ENCODE peak calls at places on chromosome 1, in five cellular contexts. One of them, this sample, is unnamed.

GRCh38 chr1:14149431-14149830 is 449.1 kb upstream of the KAZN start:
- DNase-seq in spleen: no peak
- DNase-seq in HCT116: peak
- DNase-seq in GM23338: peak
- DNase-seq in sigmoid colon: no peak
- DNase-seq in this sample: no peak

GRCh38 chr1:203475012-203475981 is at the start of gene PRELP:
- DNase-seq in GM23338: peak
- DNase-seq in spleen: peak
- DNase-seq in sigmoid colon: peak
- DNase-seq in HCT116: no peak
- DNase-seq in this sample: peak

GRCh38 chr1:51230501-51231078 is 5.5 kb upstream of the RNF11 start:
- DNase-seq in GM23338: no peak
- DNase-seq in sigmoid colon: no peak
- DNase-seq in HCT116: no peak
- DNase-seq in spleen: no peak
- DNase-seq in this sample: no peak

GRCh38 chr1:2375246-2375922 is 16.0 kb downstream of the MORN1 start:
- DNase-seq in HCT116: no peak
- DNase-seq in GM23338: no peak
- DNase-seq in spleen: peak
- DNase-seq in sigmoid colon: no peak
- DNase-seq in this sample: no peak

GRCh38 chr1:168717906-168718891 is 10.8 kb downstream of the DPT start:
- DNase-seq in HCT116: no peak
- DNase-seq in GM23338: no peak
- DNase-seq in sigmoid colon: no peak
- DNase-seq in spleen: no peak
- DNase-seq in this sample: peak

GRCh38 chr1:197733324-197733723 is 42.0 kb downstream of the DENND1B start:
- DNase-seq in HCT116: no peak
- DNase-seq in sigmoid colon: no peak
- DNase-seq in GM23338: no peak
- DNase-seq in spleen: no peak
- DNase-seq in this sample: no peak

GRCh38 chr1:171940373-171940772 is 99.1 kb downstream of the DNM3 start:
- DNase-seq in GM23338: no peak
- DNase-seq in HCT116: no peak
- DNase-seq in sigmoid colon: no peak
- DNase-seq in spleen: no peak
- DNase-seq in this sample: no peak

GRCh38 chr1:100461222-100461621 is 76.7 kb upstream of the GPR88 start:
- DNase-seq in spleen: no peak
- DNase-seq in sigmoid colon: peak
- DNase-seq in GM23338: peak
- DNase-seq in HCT116: no peak
- DNase-seq in this sample: no peak

GRCh38 chr1:64929221-64929620 is 37.1 kb downstream of the JAK1 start:
- DNase-seq in sigmoid colon: no peak
- DNase-seq in spleen: no peak
- DNase-seq in GM23338: no peak
- DNase-seq in HCT116: no peak
- DNase-seq in this sample: no peak

GRCh38 chr1:2041887-2042286 is 8.3 kb upstream of the PRKCZ start:
- DNase-seq in sigmoid colon: no peak
- DNase-seq in HCT116: no peak
- DNase-seq in spleen: no peak
- DNase-seq in GM23338: no peak
- DNase-seq in this sample: no peak

GRCh38 chr1:235093013-235093618 is 35.5 kb downstream of the TOMM20 start:
- DNase-seq in GM23338: peak
- DNase-seq in sigmoid colon: no peak
- DNase-seq in HCT116: no peak
- DNase-seq in spleen: no peak
- DNase-seq in this sample: peak

GRCh38 chr1:30111431-30111830 is 612.0 kb downstream of the MATN1 start:
- DNase-seq in sigmoid colon: no peak
- DNase-seq in GM23338: peak
- DNase-seq in HCT116: peak
- DNase-seq in spleen: no peak
- DNase-seq in this sample: peak

GRCh38 chr1:30600258-30600657 is 123.1 kb downstream of the MATN1 start:
- DNase-seq in spleen: no peak
- DNase-seq in sigmoid colon: no peak
- DNase-seq in HCT116: no peak
- DNase-seq in GM23338: no peak
- DNase-seq in this sample: no peak

GRCh38 chr1:210912752-210913151 is 221.2 kb downstream of the KCNH1 start:
- DNase-seq in GM23338: no peak
- DNase-seq in sigmoid colon: no peak
- DNase-seq in HCT116: no peak
- DNase-seq in spleen: no peak
- DNase-seq in this sample: no peak

GRCh38 chr1:16075337-16076002 is 2.0 kb upstream of the FAM131C start:
- DNase-seq in HCT116: no peak
- DNase-seq in spleen: no peak
- DNase-seq in sigmoid colon: peak
- DNase-seq in GM23338: no peak
- DNase-seq in this sample: peak

GRCh38 chr1:22489823-22490222 is 38.2 kb downstream of the ZBTB40 start:
- DNase-seq in spleen: no peak
- DNase-seq in HCT116: no peak
- DNase-seq in sigmoid colon: no peak
- DNase-seq in GM23338: no peak
- DNase-seq in this sample: no peak

GRCh38 chr1:154448271-154448905 is 43.2 kb downstream of the IL6R start:
- DNase-seq in GM23338: no peak
- DNase-seq in HCT116: no peak
- DNase-seq in sigmoid colon: no peak
- DNase-seq in spleen: no peak
- DNase-seq in this sample: no peak

GRCh38 chr1:47436979-47437517 is 796 bp upstream of the FOXD2 start:
- DNase-seq in HCT116: no peak
- DNase-seq in sigmoid colon: no peak
- DNase-seq in GM23338: peak
- DNase-seq in spleen: no peak
- DNase-seq in this sample: no peak

GRCh38 chr1:48043524-48043923 is 46.3 kb upstream of the TRABD2B start:
- DNase-seq in sigmoid colon: no peak
- DNase-seq in HCT116: no peak
- DNase-seq in spleen: no peak
- DNase-seq in GM23338: no peak
- DNase-seq in this sample: no peak

GRCh38 chr1:116710326-116711060 is 43.0 kb upstream of the IGSF3 start:
- DNase-seq in HCT116: no peak
- DNase-seq in GM23338: no peak
- DNase-seq in sigmoid colon: no peak
- DNase-seq in spleen: no peak
- DNase-seq in this sample: no peak

GRCh38 chr1:157377216-157377821 is 175.0 kb downstream of the FCRL5 start:
- DNase-seq in sigmoid colon: no peak
- DNase-seq in GM23338: peak
- DNase-seq in HCT116: peak
- DNase-seq in spleen: no peak
- DNase-seq in this sample: peak

GRCh38 chr1:42939216-42939615 is 19.5 kb downstream of the SLC2A1 start:
- DNase-seq in GM23338: no peak
- DNase-seq in HCT116: no peak
- DNase-seq in spleen: peak
- DNase-seq in sigmoid colon: no peak
- DNase-seq in this sample: peak

GRCh38 chr1:67618285-67619018 is 66.5 kb upstream of the GADD45A start:
- DNase-seq in GM23338: no peak
- DNase-seq in spleen: no peak
- DNase-seq in sigmoid colon: peak
- DNase-seq in HCT116: no peak
- DNase-seq in this sample: peak

GRCh38 chr1:220787069-220787614 is 429 bp downstream of the MTARC1 start:
- DNase-seq in sigmoid colon: peak
- DNase-seq in HCT116: peak
- DNase-seq in spleen: peak
- DNase-seq in GM23338: peak
- DNase-seq in this sample: peak

GRCh38 chr1:67256291-67257172 is 51.1 kb upstream of the IL12RB2 start:
- DNase-seq in spleen: no peak
- DNase-seq in HCT116: no peak
- DNase-seq in GM23338: no peak
- DNase-seq in sigmoid colon: no peak
- DNase-seq in this sample: no peak

GRCh38 chr1:61616830-61617229 is 108.1 kb downstream of the TM2D1 start:
- DNase-seq in GM23338: no peak
- DNase-seq in sigmoid colon: no peak
- DNase-seq in HCT116: no peak
- DNase-seq in spleen: no peak
- DNase-seq in this sample: no peak

GRCh38 chr1:88851303-88852063 is 39.9 kb downstream of the GTF2B start:
- DNase-seq in sigmoid colon: no peak
- DNase-seq in spleen: no peak
- DNase-seq in GM23338: no peak
- DNase-seq in HCT116: no peak
- DNase-seq in this sample: no peak

GRCh38 chr1:172298146-172298545 is 122.3 kb upstream of the C1orf105 start:
- DNase-seq in spleen: no peak
- DNase-seq in sigmoid colon: no peak
- DNase-seq in GM23338: no peak
- DNase-seq in HCT116: no peak
- DNase-seq in this sample: no peak

GRCh38 chr1:26597629-26598039 is 68.1 kb downstream of the RPS6KA1 start:
- DNase-seq in HCT116: peak
- DNase-seq in GM23338: peak
- DNase-seq in sigmoid colon: no peak
- DNase-seq in spleen: no peak
- DNase-seq in this sample: no peak
- TF ChIP-seq CTCF in HCT116: peak
- TF ChIP-seq CTCF in GM23338: peak
- TF ChIP-seq CTCF in sigmoid colon: peak
- TF ChIP-seq CTCF in spleen: peak
- TF ChIP-seq CTCF in this sample: peak

GRCh38 chr1:208164609-208165008 is 79.6 kb downstream of the PLXNA2 start:
- DNase-seq in sigmoid colon: peak
- DNase-seq in GM23338: no peak
- DNase-seq in HCT116: no peak
- DNase-seq in spleen: no peak
- DNase-seq in this sample: no peak

GRCh38 chr1:208169081-208169879 is 74.9 kb downstream of the PLXNA2 start:
- DNase-seq in sigmoid colon: no peak
- DNase-seq in GM23338: no peak
- DNase-seq in spleen: no peak
- DNase-seq in HCT116: no peak
- DNase-seq in this sample: no peak

GRCh38 chr1:208165659-208166058 is 78.5 kb downstream of the PLXNA2 start:
- DNase-seq in sigmoid colon: peak
- DNase-seq in spleen: no peak
- DNase-seq in GM23338: no peak
- DNase-seq in HCT116: no peak
- DNase-seq in this sample: no peak

GRCh38 chr1:208167229-208167869 is 76.8 kb downstream of the PLXNA2 start:
- DNase-seq in GM23338: no peak
- DNase-seq in sigmoid colon: no peak
- DNase-seq in spleen: no peak
- DNase-seq in HCT116: no peak
- DNase-seq in this sample: no peak

GRCh38 chr1:208166340-208167138 is 77.6 kb downstream of the PLXNA2 start:
- DNase-seq in spleen: no peak
- DNase-seq in HCT116: no peak
- DNase-seq in sigmoid colon: peak
- DNase-seq in GM23338: peak
- DNase-seq in this sample: no peak
- TF ChIP-seq POLR2AphosphoS5 in spleen: no peak
- TF ChIP-seq POLR2AphosphoS5 in HCT116: no peak
- TF ChIP-seq POLR2AphosphoS5 in sigmoid colon: no peak
- TF ChIP-seq POLR2AphosphoS5 in GM23338: no peak
- TF ChIP-seq POLR2AphosphoS5 in this sample: no peak

DNA sequence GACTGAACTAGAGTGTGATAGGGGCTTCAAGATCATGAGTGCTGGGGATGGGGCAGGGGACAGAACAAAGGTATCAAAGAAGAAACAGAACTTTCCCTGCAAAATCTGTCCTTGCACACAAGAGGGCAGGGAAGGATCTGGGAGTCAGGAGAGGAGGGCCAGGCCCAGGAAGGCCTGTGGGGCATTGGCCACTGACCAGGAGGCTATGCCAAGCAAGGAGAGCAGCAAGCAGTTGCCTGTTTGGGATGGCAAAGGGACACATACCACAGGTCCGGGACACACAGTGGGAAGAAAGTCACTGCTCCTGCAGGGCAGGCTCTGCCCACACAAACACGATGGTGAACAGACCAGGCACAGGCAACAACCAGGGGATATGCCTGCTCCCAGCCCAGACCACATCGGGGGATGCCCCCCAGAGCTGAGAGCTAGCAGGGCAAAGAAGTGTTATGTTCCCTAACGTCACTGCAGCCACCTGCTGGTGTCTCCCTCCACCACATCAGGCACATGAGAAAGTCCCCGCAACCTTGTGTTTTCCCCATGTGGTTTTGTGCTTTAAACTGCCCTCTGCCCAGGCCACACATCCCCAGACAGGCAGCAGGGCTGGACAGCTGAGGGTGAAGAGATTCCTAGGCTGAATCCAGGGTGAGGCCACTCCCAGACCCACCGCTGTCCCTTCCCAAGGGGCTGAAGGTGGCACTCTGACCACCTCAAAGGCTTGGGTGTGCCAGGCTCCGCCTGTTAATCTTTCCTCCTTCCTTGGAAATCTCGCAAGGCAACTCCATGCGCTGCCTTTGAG is 53.6 kb downstream of the KIF21B start:
- DNase-seq in sigmoid colon: no peak
- DNase-seq in HCT116: no peak
- DNase-seq in spleen: no peak
- DNase-seq in GM23338: peak
- DNase-seq in this sample: no peak
- TF ChIP-seq CTCF in sigmoid colon: no peak
- TF ChIP-seq CTCF in HCT116: peak
- TF ChIP-seq CTCF in spleen: no peak
- TF ChIP-seq CTCF in GM23338: no peak
- TF ChIP-seq CTCF in this sample: no peak

DNA sequence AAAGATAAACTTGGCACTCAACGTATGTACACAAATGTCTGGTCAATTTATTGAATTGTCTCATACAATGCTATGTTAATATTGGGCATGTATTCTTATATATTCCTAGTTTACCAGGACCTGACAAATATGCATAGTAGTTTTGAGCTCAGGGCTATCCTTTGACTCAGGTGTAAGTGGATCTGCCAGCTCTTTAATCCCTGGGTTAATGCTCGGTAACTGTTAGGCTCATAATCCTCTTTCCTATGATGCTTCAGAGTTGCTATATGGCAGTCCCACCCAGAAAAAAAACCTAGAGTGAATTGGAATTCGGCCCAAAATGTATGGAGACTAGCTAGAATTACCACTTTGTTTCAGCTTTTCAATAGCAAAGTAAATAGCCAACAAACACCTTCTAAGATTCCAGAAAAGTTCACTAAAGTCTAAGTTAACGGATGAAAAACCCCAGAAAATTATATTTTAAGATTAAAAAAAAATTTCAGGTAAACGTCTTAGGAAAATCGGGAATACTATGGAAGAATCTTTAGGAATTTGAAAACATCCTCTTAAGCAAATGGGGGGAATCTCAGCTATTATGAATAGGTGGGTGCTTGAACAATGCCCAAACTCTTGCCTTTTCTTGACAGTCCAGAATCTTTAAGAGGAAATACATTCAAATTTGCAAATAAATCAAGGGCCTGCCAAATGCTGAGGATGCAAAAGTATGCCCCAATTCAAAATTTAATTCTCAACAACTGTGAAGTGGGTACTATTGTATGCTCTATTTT is 10.9 kb downstream of the H3-3A start:
- DNase-seq in sigmoid colon: no peak
- DNase-seq in spleen: no peak
- DNase-seq in GM23338: no peak
- DNase-seq in HCT116: no peak
- DNase-seq in this sample: no peak
- TF ChIP-seq POLR2AphosphoS5 in sigmoid colon: no peak
- TF ChIP-seq POLR2AphosphoS5 in spleen: no peak
- TF ChIP-seq POLR2AphosphoS5 in GM23338: peak
- TF ChIP-seq POLR2AphosphoS5 in HCT116: no peak
- TF ChIP-seq POLR2AphosphoS5 in this sample: no peak